ENCODE peak calls at places on chromosomes 7 and 10, in ten cellular contexts. R is tibial artery; M is MM.1S; V is CD8-positive, alpha-beta memory T cell; I is caudate nucleus; A is Karpas-422; T is uterus; K is aorta; N is naive thymus-derived CD4-positive, alpha-beta T cell; B is right lobe of liver. Q is an unnamed sample.

GRCh38 chr7:127446842-127447241 is 54.3 kb upstream of the ZNF800 start:
- DNase-seq in B (no peak), M (no peak), A (no peak), R (no peak), V (no peak), I (no peak), K (no peak), T (no peak), N (no peak), Q (no peak)

GRCh38 chr7:99928994-99929729 is at the start of gene GJC3:
- DNase-seq in M (peak; percentile 37), I (peak; percentile 3), B (peak; percentile 57), N (peak; percentile 29), V (peak; percentile 16), R (peak; percentile 32), K (peak; percentile 56), T (peak; percentile 20), A (peak; percentile 51), Q (peak; percentile 31)

GRCh38 chr7:26199301-26200112 is 1.0 kb downstream of the HNRNPA2B1 start:
- DNase-seq in B (peak; percentile 65), T (peak; percentile 70), N (peak; percentile 65), I (peak; percentile 58), A (peak; percentile 67), V (peak; percentile 72), M (peak; percentile 45), K (peak; percentile 83), R (peak; percentile 70), Q (peak; percentile 71)

GRCh38 chr10:20949967-20950366 is 52.9 kb upstream of the NEBL start:
- DNase-seq in R (no peak), B (no peak), A (no peak), M (no peak), V (no peak), I (no peak), K (no peak), N (no peak), T (no peak), Q (no peak)

GRCh38 chr10:69640196-69640980 is 10.3 kb downstream of the FAM241B start:
- DNase-seq in V (no peak), R (no peak), N (no peak), A (no peak), K (no peak), B (no peak), M (no peak), T (no peak), I (no peak), Q (no peak)

GRCh38 chr10:93954299-93954698 is 39.4 kb upstream of the PLCE1 start:
- DNase-seq in R (no peak), N (no peak), I (no peak), B (no peak), A (no peak), M (no peak), T (no peak), K (no peak), V (no peak), Q (no peak)

GRCh38 chr7:31432166-31432565 is 81.7 kb upstream of the ITPRID1 start:
- DNase-seq in T (no peak), A (no peak), I (no peak), R (no peak), V (no peak), B (no peak), M (no peak), K (no peak), N (no peak), Q (no peak)

GRCh38 chr10:52043811-52044210 is 270.3 kb upstream of the DKK1 start:
- DNase-seq in K (no peak), I (no peak), A (no peak), M (no peak), R (no peak), T (no peak), V (no peak), N (no peak), B (no peak), Q (no peak)

GRCh38 chr10:126372359-126372758 is 15.9 kb downstream of the ADAM12 start:
- DNase-seq in A (no peak), V (no peak), T (no peak), I (no peak), R (no peak), N (no peak), K (no peak), M (no peak), B (no peak), Q (no peak)

GRCh38 chr7:151060113-151060415 is 675 bp downstream of the SLC4A2 start:
- DNase-seq in K (no peak), T (no peak), V (no peak), B (no peak), A (no peak), N (no peak), I (no peak), M (no peak), R (no peak), Q (no peak)

GRCh38 chr10:70777063-70777875 is 7.9 kb downstream of the TBATA start:
- DNase-seq in A (no peak), T (no peak), M (no peak), K (no peak), N (no peak), B (no peak), V (no peak), I (no peak), R (no peak), Q (no peak)
- H3K27ac ChIP-seq in A (no peak overlapping the region), T (no peak overlapping the region), M (no peak overlapping the region), K (no peak overlapping the region), N (no peak overlapping the region), B (no peak overlapping the region), V (no peak overlapping the region), I (no peak overlapping the region), R (no peak overlapping the region), Q (no peak overlapping the region)

GRCh38 chr10:125020386-125020785 is 78.5 kb downstream of the ZRANB1 start:
- DNase-seq in B (no peak), I (no peak), T (no peak), K (peak; percentile 38), A (no peak), R (no peak), V (no peak), N (no peak), M (no peak), Q (peak; percentile 31)

GRCh38 chr10:125016611-125017202 is 74.8 kb downstream of the ZRANB1 start:
- DNase-seq in B (no peak), N (no peak), T (peak; percentile 72), K (peak; percentile 86), V (no peak), M (no peak), I (peak; percentile 48), R (peak; percentile 76), A (no peak), Q (peak; percentile 29)

GRCh38 chr10:125017547-125018298 is 75.8 kb downstream of the ZRANB1 start:
- DNase-seq in A (no peak), K (peak; percentile 10), M (no peak), B (no peak), R (no peak), T (no peak), N (no peak), V (no peak), I (no peak), Q (no peak)

GRCh38 chr10:125020871-125021270 is 78.9 kb downstream of the ZRANB1 start:
- DNase-seq in V (no peak), A (no peak), I (no peak), K (no peak), N (no peak), T (no peak), R (no peak), M (no peak), B (no peak), Q (no peak)

GRCh38 chr10:125018576-125019143 is 76.7 kb downstream of the ZRANB1 start:
- DNase-seq in T (no peak), R (no peak), M (no peak), V (no peak), K (peak; percentile 55), B (peak; percentile 12), N (no peak), I (no peak), A (no peak), Q (no peak)
- H3K27ac ChIP-seq in T (peak overlapping the region; percentile 81), R (peak overlapping the region; percentile 90), M (no peak overlapping the region), V (no peak overlapping the region), K (peak overlapping the region; percentile 20), B (no peak overlapping the region), N (no peak overlapping the region), I (peak overlapping the region; percentile 29), A (no peak overlapping the region), Q (no peak overlapping the region)

GRCh38 chr7:113366122-113366521 is 247.8 kb upstream of the SMIM30 start:
- DNase-seq in B (no peak), R (no peak), A (no peak), V (no peak), T (no peak), I (no peak), M (no peak), K (no peak), N (no peak), Q (no peak)
- H3K27ac ChIP-seq in B (no peak overlapping the region), R (no peak overlapping the region), A (no peak overlapping the region), V (no peak overlapping the region), T (no peak overlapping the region), I (no peak overlapping the region), M (no peak overlapping the region), K (no peak overlapping the region), N (no peak overlapping the region), Q (no peak overlapping the region)

GRCh38 chr7:139681463-139681755 is 96.4 kb downstream of the HIPK2 start:
- DNase-seq in A (no peak), V (no peak), R (no peak), B (no peak), M (no peak), T (no peak), N (no peak), I (no peak), K (no peak), Q (no peak)

GRCh38 chr7:139681812-139682135 is 96.0 kb downstream of the HIPK2 start:
- DNase-seq in T (no peak), B (no peak), A (no peak), M (no peak), V (no peak), I (no peak), R (no peak), K (no peak), N (no peak), Q (no peak)

GRCh38 chr7:139679731-139680594 is 97.8 kb downstream of the HIPK2 start:
- DNase-seq in V (no peak), N (no peak), K (no peak), I (no peak), A (no peak), M (no peak), T (no peak), B (peak; percentile 66), R (no peak), Q (peak; percentile 32)

GRCh38 chr7:139682136-139683013 is 95.4 kb downstream of the HIPK2 start:
- DNase-seq in V (no peak), R (no peak), M (no peak), K (no peak), I (peak; percentile 19), T (no peak), B (no peak), N (no peak), A (no peak), Q (peak; percentile 23)

GRCh38 chr7:139680676-139681462 is 96.9 kb downstream of the HIPK2 start:
- DNase-seq in B (no peak), T (no peak), A (no peak), M (no peak), I (no peak), K (peak; percentile 87), N (no peak), V (no peak), R (peak; percentile 72), Q (peak; percentile 37)
- H3K27ac ChIP-seq in B (peak overlapping the region; percentile 78), T (peak overlapping the region; percentile 70), A (no peak overlapping the region), M (no peak overlapping the region), I (peak overlapping the region; percentile 75), K (peak overlapping the region; percentile 80), N (no peak overlapping the region), V (no peak overlapping the region), R (peak overlapping the region; percentile 92), Q (peak overlapping the region; percentile 50)

GRCh38 chr7:2523941-2524807 is 4.6 kb downstream of the LFNG start:
- DNase-seq in R (peak; percentile 57), A (no peak), N (no peak), V (no peak), I (peak; percentile 86), T (peak; percentile 62), M (peak; percentile 19), K (peak; percentile 81), B (peak; percentile 84), Q (peak; percentile 62)
- H3K27ac ChIP-seq in R (no peak overlapping the region), A (no peak overlapping the region), N (peak overlapping the region; percentile 78), V (no peak overlapping the region), I (peak overlapping the region; percentile 59), T (peak overlapping the region; percentile 67), M (no peak overlapping the region), K (no peak overlapping the region), B (no peak overlapping the region), Q (peak overlapping the region; percentile 36)

Q was measured in thyroid gland.